ENCODE peak calls at places on chromosome 2, in ten cellular contexts. Y is psoas muscle; G is fibroblast of lung; I is right atrium auricular region; M is sigmoid colon; U is foreskin fibroblast; K is CD8-positive, alpha-beta T cell; N is HepG2; P is lung; D is glutamatergic neuron. H is an unnamed sample.

GRCh38 chr2:217953531-217953932 is 49.3 kb downstream of the TNS1 start:
- DNase-seq in U (no peak), M (peak), K (no peak), I (no peak), N (no peak), D (peak), Y (no peak), P (no peak), G (no peak), H (peak)

GRCh38 chr2:173623411-173624076 is 268.9 kb downstream of the CDCA7 start:
- DNase-seq in N (no peak), K (no peak), G (no peak), Y (no peak), M (no peak), D (no peak), I (no peak), P (no peak), U (no peak), H (no peak)

GRCh38 chr2:240966906-240967680 is 31.3 kb upstream of the SNED1 start:
- DNase-seq in I (no peak), G (no peak), Y (peak), D (no peak), K (no peak), M (peak), P (no peak), N (peak), U (no peak), H (peak)

GRCh38 chr2:219451626-219452360 is 17.1 kb downstream of the SPEG start:
- DNase-seq in U (no peak), Y (peak), P (no peak), M (peak), I (peak), K (no peak), N (no peak), G (peak), D (no peak), H (no peak)

GRCh38 chr2:75162897-75163296 is 36.4 kb downstream of the TACR1 start:
- DNase-seq in M (no peak), I (no peak), D (no peak), Y (no peak), K (no peak), G (no peak), P (no peak), N (no peak), U (no peak), H (no peak)

GRCh38 chr2:191051825-191052778 is 38.1 kb upstream of the STAT1 start:
- DNase-seq in Y (no peak), I (no peak), G (peak), M (no peak), P (no peak), D (no peak), K (no peak), N (peak), U (peak), H (no peak)

GRCh38 chr2:38037757-38038615 is 38.0 kb downstream of the CYP1B1 start:
- DNase-seq in P (no peak), G (peak), D (peak), K (no peak), Y (peak), N (no peak), I (peak), U (peak), M (no peak), H (no peak)

GRCh38 chr2:191935247-191935646 is 88.4 kb upstream of the CAVIN2 start:
- DNase-seq in D (peak), K (no peak), G (no peak), M (no peak), N (no peak), Y (no peak), I (no peak), P (peak), U (no peak), H (no peak)

GRCh38 chr2:170525566-170525900 is 189.6 kb upstream of the SP5 start:
- DNase-seq in K (no peak), U (peak), Y (peak), M (peak), D (no peak), G (peak), P (peak), N (peak), I (peak), H (peak)

GRCh38 chr2:143928613-143929012 is 591.3 kb downstream of the ZEB2 start:
- DNase-seq in N (no peak), Y (no peak), U (no peak), K (no peak), D (no peak), I (no peak), P (no peak), M (no peak), G (no peak), H (no peak)

GRCh38 chr2:38692636-38693318 is 26.9 kb downstream of the GALM start:
- DNase-seq in U (no peak), K (no peak), D (no peak), P (peak), G (no peak), I (no peak), M (no peak), N (peak), Y (no peak), H (no peak)

GRCh38 chr2:177606636-177607035 is 214.1 kb downstream of the AGPS start:
- DNase-seq in K (no peak), Y (no peak), D (no peak), I (no peak), M (no peak), P (no peak), N (no peak), G (peak), U (peak), H (no peak)

GRCh38 chr2:206611736-206612135 is 30.6 kb upstream of the FAM237A start:
- DNase-seq in I (no peak), U (no peak), G (no peak), K (no peak), M (no peak), P (no peak), Y (no peak), D (no peak), N (no peak), H (no peak)

GRCh38 chr2:48767330-48767729 is 11.8 kb upstream of the LHCGR start:
- DNase-seq in U (no peak), P (no peak), N (no peak), I (no peak), Y (no peak), D (no peak), M (no peak), K (no peak), G (no peak), H (no peak)

GRCh38 chr2:66574701-66575624 is 140.0 kb downstream of the MEIS1 start:
- DNase-seq in N (peak), I (peak), K (no peak), U (peak), P (peak), M (peak), G (peak), Y (peak), D (peak), H (no peak)

GRCh38 chr2:11833601-11834000 is 87.2 kb downstream of the LPIN1 start:
- DNase-seq in P (no peak), D (no peak), M (no peak), Y (no peak), U (peak), G (peak), N (no peak), K (no peak), I (no peak), H (no peak)

GRCh38 chr2:171386627-171387026 is 47.2 kb downstream of the METTL8 start:
- DNase-seq in N (no peak), D (no peak), P (no peak), Y (no peak), K (no peak), G (no peak), U (no peak), I (no peak), M (no peak), H (no peak)

GRCh38 chr2:179486969-179487752 is 222.5 kb upstream of the SESTD1 start:
- DNase-seq in P (peak), N (no peak), K (no peak), D (no peak), I (no peak), M (no peak), G (no peak), U (no peak), Y (no peak), H (no peak)

GRCh38 chr2:235378944-235379343 is 114.9 kb upstream of the AGAP1 start:
- DNase-seq in N (no peak), I (no peak), D (no peak), P (no peak), M (no peak), U (no peak), Y (no peak), K (no peak), G (no peak), H (no peak)

GRCh38 chr2:238855299-238855698 is 7.4 kb downstream of the TWIST2 start:
- DNase-seq in Y (no peak), I (no peak), U (no peak), D (no peak), K (no peak), N (no peak), G (no peak), P (no peak), M (peak), H (no peak)

GRCh38 chr2:64036343-64036742 is 17.1 kb upstream of the VPS54 start:
- DNase-seq in Y (no peak), D (no peak), P (no peak), M (no peak), N (no peak), K (peak), I (no peak), G (peak), U (peak), H (no peak)

GRCh38 chr2:69186614-69187013 is 173.6 kb downstream of the ANTXR1 start:
- DNase-seq in I (no peak), N (no peak), U (no peak), K (no peak), G (no peak), D (no peak), M (no peak), Y (no peak), P (no peak), H (no peak)

GRCh38 chr2:162317910-162318279 is 589 bp downstream of the IFIH1 start:
- DNase-seq in Y (no peak), U (no peak), M (no peak), D (no peak), P (peak), I (no peak), N (no peak), K (peak), G (peak), H (peak)

GRCh38 chr2:51710222-51710621 is 678.3 kb upstream of the NRXN1 start:
- DNase-seq in D (peak), N (peak), P (no peak), G (no peak), I (no peak), Y (no peak), K (no peak), U (no peak), M (no peak), H (no peak)

GRCh38 chr2:15273452-15273851 is 287.7 kb downstream of the NBAS start:
- DNase-seq in N (no peak), I (no peak), U (no peak), G (no peak), P (no peak), K (no peak), D (no peak), Y (no peak), M (no peak), H (no peak)

GRCh38 chr2:76625101-76625500 is 897.1 kb downstream of the LRRTM4 start:
- DNase-seq in I (no peak), K (no peak), M (no peak), Y (no peak), P (no peak), D (no peak), G (no peak), N (no peak), U (no peak), H (no peak)

GRCh38 chr2:194264586-194264985 is 1392.4 kb upstream of the SLC39A10 start:
- DNase-seq in K (no peak), M (no peak), I (no peak), P (no peak), Y (no peak), G (no peak), D (no peak), U (no peak), N (no peak), H (no peak)

GRCh38 chr2:54595999-54596903 is 127.2 kb upstream of the EML6 start:
- DNase-seq in N (no peak), G (peak), K (no peak), P (no peak), Y (peak), M (peak), D (peak), I (peak), U (no peak), H (no peak)

GRCh38 chr2:70930371-70931329 is 5.0 kb upstream of the ATP6V1B1 start:
- DNase-seq in P (peak), G (no peak), U (no peak), M (no peak), N (no peak), D (no peak), I (peak), Y (no peak), K (no peak), H (peak)

GRCh38 chr2:95231723-95232122 is 24.4 kb downstream of the ZNF892 start:
- DNase-seq in U (peak), N (peak), Y (peak), I (no peak), K (no peak), P (peak), M (no peak), D (peak), G (peak), H (peak)

GRCh38 chr2:120738786-120739771 is 3.4 kb downstream of the GLI2 start:
- DNase-seq in M (no peak), U (no peak), Y (no peak), I (peak), P (peak), K (no peak), N (no peak), D (no peak), G (no peak), H (no peak)

GRCh38 chr2:240455719-240456606 is 20.5 kb downstream of the GPC1 start:
- DNase-seq in G (no peak), M (no peak), U (no peak), N (no peak), K (no peak), I (no peak), P (no peak), Y (peak), D (peak), H (no peak)

GRCh38 chr2:189661148-189661956 is at the start of gene ASNSD1:
- DNase-seq in Y (peak), K (peak), D (peak), U (peak), I (peak), G (peak), M (peak), P (peak), N (peak), H (peak)

GRCh38 chr2:1586251-1586945 is 157.9 kb downstream of the PXDN start:
- DNase-seq in K (no peak), M (no peak), I (no peak), P (no peak), D (no peak), G (no peak), U (no peak), Y (no peak), N (no peak), H (no peak)

GRCh38 chr2:177639262-177639914 is 246.8 kb downstream of the AGPS start:
- DNase-seq in G (no peak), P (no peak), M (no peak), K (no peak), U (no peak), Y (no peak), I (no peak), D (no peak), N (no peak), H (no peak)

GRCh38 chr2:100560431-100560830 is 2.4 kb upstream of the PDCL3 start:
- DNase-seq in G (no peak), Y (no peak), U (no peak), D (no peak), K (no peak), N (no peak), I (no peak), P (no peak), M (no peak), H (no peak)

GRCh38 chr2:100561191-100561590 is 1.6 kb upstream of the PDCL3 start:
- DNase-seq in M (no peak), G (no peak), N (no peak), K (no peak), D (no peak), U (no peak), P (no peak), I (no peak), Y (no peak), H (no peak)

GRCh38 chr2:100563407-100564247 is 834 bp downstream of the PDCL3 start:
- DNase-seq in D (peak), P (no peak), U (no peak), G (no peak), N (no peak), M (peak), K (no peak), I (no peak), Y (no peak), H (no peak)

DNA sequence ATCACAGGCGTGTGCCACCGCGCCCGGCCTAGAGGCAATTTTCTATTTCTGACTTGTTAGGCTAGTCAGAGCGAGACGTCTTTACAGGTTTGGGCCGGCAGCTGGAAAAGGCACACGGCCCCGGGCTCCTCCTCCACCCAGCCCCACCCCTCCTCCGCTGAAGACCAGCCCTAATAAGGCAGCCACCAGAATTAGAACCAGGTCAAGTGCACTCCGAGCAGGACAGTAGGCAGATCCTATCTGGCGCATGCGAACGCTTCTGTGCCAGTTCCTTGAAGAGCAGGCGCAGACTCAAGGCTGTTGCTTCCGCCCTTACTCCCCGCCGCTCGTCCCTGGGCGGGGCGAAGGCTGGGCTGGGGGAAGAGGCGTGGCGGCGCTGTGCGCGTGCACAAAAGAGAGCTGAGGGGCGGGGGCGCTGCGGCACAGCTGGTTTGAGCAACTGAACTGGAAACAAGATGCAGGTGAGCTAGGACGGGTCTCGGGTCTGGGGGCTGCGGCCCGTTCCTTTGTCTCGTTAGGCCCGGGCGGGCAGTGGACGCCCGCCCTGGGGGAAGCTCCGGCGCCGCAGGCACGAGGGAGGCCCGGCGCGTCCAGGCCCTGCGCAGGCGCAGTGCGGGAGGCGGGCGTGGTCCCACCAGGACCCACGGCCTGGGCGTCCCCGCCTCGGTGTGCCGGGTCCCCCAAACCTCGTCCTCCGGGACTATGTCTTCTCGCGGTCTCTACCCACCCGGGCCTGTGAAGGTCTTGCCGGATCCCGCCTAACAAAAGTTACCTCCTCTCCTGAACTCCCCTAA is at the start of gene PDCL3:
- DNase-seq in I (peak), G (peak), D (peak), Y (peak), P (peak), N (peak), U (peak), M (peak), K (peak), H (peak)
- TF ChIP-seq CTCF in I (peak), G (no peak), D (no peak), Y (no peak), P (no peak), N (peak), U (no peak), M (no peak), K (no peak), H (no peak)

DNA sequence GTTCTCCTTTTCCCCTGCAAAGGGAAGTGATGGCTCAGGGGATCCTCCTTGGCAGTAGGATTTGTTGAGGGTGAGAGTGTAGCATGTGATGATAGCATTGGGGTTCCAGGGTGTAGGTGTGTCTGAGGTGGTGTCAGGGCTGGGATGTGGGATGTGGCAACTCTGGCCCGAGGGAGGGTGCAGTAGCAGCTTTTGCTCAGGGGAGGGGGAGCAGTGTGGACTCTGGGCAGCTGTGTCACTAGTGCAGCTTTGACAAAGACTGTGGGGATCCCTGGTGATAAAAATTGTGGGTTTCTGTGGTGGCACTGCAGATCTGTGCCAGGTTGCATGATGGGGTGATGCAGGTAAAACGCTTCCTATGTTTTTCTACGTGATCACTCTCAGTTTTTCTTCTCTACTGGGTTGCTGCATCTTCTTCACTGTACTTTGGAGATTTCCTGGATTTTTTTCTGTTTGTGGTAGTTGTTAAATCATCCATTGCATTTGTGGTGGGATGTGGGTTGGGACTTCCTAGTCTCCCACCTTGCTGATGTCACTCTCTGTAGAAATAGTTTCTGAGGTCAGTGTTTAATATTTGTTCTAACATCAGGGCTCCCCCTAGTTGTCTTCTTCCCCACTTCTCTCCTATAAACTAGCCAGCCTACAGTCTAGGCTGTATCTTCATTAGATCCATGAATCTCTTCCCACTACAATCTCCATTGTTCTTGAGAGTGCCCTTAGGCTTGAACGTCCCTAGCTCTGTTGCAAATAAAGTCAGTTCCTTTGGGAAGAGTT is 107.1 kb downstream of the ACTR3 start:
- DNase-seq in N (no peak), G (no peak), M (no peak), I (no peak), U (no peak), P (no peak), D (no peak), K (no peak), Y (no peak), H (no peak)
- TF ChIP-seq CTCF in N (peak), G (peak), M (no peak), I (no peak), U (no peak), P (no peak), D (no peak), K (no peak), Y (no peak), H (no peak)

GRCh38 chr2:237085261-237086221 is at the start of gene COPS8:
- DNase-seq in I (peak), K (peak), Y (peak), N (peak), G (peak), P (peak), M (peak), D (peak), U (peak), H (peak)
- TF ChIP-seq CTCF in I (peak), K (peak), Y (peak), N (peak), G (peak), P (no peak), M (no peak), D (no peak), U (no peak), H (peak)

GRCh38 chr2:65382776-65383357 is 49.5 kb downstream of the SPRED2 start:
- DNase-seq in P (peak), U (peak), D (no peak), G (peak), N (peak), I (peak), Y (peak), K (peak), M (peak), H (peak)
- TF ChIP-seq CTCF in P (no peak), U (no peak), D (no peak), G (no peak), N (peak), I (peak), Y (no peak), K (peak), M (no peak), H (no peak)

DNA sequence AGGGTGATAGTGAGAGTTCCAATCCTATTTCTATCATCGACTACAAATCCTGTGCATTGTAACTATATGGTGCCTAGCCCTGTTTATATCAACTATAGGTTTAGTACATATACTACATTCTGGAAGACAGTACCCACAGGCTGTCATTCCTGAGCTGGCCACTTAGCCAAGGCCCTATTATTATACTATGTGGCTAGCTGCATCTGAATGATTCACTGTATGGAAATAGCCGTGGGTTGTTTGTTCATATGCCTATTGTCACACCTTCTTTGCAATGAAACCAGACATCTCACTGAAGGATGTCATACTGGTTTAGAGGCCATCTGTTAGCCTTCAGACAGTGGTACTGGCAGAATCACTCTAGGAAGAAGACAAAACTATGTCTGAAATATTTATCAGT is 62.3 kb upstream of the FSIP2 start:
- DNase-seq in M (no peak), D (no peak), P (no peak), U (no peak), Y (no peak), K (no peak), N (no peak), I (no peak), G (no peak), H (no peak)
- TF ChIP-seq CTCF in M (no peak), D (no peak), P (no peak), U (no peak), Y (no peak), K (no peak), N (no peak), I (no peak), G (no peak), H (no peak)

H was measured in Peyer's patch.